ENCODE peak calls at places on chromosomes 3 and 15, in five cellular contexts. S is upper lobe of right lung, Y is dorsolateral prefrontal cortex, F is RWPE1, Q is colonic mucosa. N is an unnamed sample.

GRCh38 chr3:126208618-126209256 is 28.4 kb upstream of the ALDH1L1 start:
- DNase-seq in F (peak; percentile 89), Q (peak; percentile 90), S (peak; percentile 85), Y (peak; percentile 41), N (peak; percentile 76)

GRCh38 chr15:64111679-64112050 is 15.9 kb downstream of the SNX1 start:
- DNase-seq in S (no peak), F (no peak), Y (no peak), Q (no peak), N (no peak)

GRCh38 chr3:193656445-193656844 is 63.4 kb downstream of the OPA1 start:
- DNase-seq in Q (no peak), S (no peak), F (no peak), Y (no peak), N (no peak)

GRCh38 chr3:149879872-149880271 is 66.9 kb downstream of the RNF13 start:
- DNase-seq in Q (peak; percentile 41), S (peak; percentile 66), F (peak; percentile 7), Y (peak; percentile 63), N (peak; percentile 24)

GRCh38 chr15:42461261-42461660 is 29.7 kb downstream of the ZNF106 start:
- DNase-seq in F (no peak), Q (no peak), S (no peak), Y (no peak), N (no peak)

GRCh38 chr15:64426845-64427465 is 33.4 kb upstream of the ZNF609 start:
- DNase-seq in S (no peak), F (no peak), Q (no peak), Y (no peak), N (peak; percentile 15)

GRCh38 chr3:161069441-161070251 is 35.5 kb downstream of the B3GALNT1 start:
- DNase-seq in Q (no peak), S (no peak), Y (no peak), F (peak; percentile 71), N (no peak)

GRCh38 chr3:188421836-188422540 is 268.0 kb downstream of the LPP start:
- DNase-seq in Y (no peak), S (no peak), F (no peak), Q (peak; percentile 23), N (no peak)

GRCh38 chr3:160343132-160343531 is 55.9 kb downstream of the IFT80 start:
- DNase-seq in F (peak; percentile 11), Y (no peak), S (no peak), Q (no peak), N (no peak)

GRCh38 chr15:41981373-41982132 is 9.2 kb upstream of the EHD4 start:
- DNase-seq in Y (no peak), S (no peak), Q (no peak), F (no peak), N (no peak)

GRCh38 chr3:46662771-46663551 is 30.5 kb downstream of the ALS2CL start:
- DNase-seq in Q (peak; percentile 36), Y (peak; percentile 75), S (no peak), F (no peak), N (no peak)

GRCh38 chr15:43776101-43776717 is 557 bp downstream of the ELL3 start:
- DNase-seq in F (no peak), Y (no peak), S (peak; percentile 74), Q (peak; percentile 62), N (no peak)

GRCh38 chr15:69524296-69524695 is 71.7 kb downstream of the RPLP1 start:
- DNase-seq in Q (peak; percentile 63), S (no peak), F (no peak), Y (no peak), N (no peak)

GRCh38 chr3:31960793-31961431 is 20.1 kb downstream of the OSBPL10 start:
- DNase-seq in Y (no peak), F (peak; percentile 42), Q (no peak), S (no peak), N (peak; percentile 40)

GRCh38 chr15:56886450-56886856 is 32.0 kb upstream of the TCF12 start:
- DNase-seq in Q (peak; percentile 23), S (no peak), Y (peak; percentile 5), F (no peak), N (no peak)

GRCh38 chr15:43299411-43299810 is 31.0 kb downstream of the LCMT2 start:
- DNase-seq in S (no peak), Y (no peak), F (no peak), Q (no peak), N (no peak)

GRCh38 chr3:184409331-184409926 is 29.6 kb downstream of the CHRD start:
- DNase-seq in S (peak; percentile 58), Q (no peak), F (no peak), Y (no peak), N (no peak)

GRCh38 chr3:51242939-51243338 is 142.2 kb upstream of the MANF start:
- DNase-seq in S (no peak), F (no peak), Q (no peak), Y (no peak), N (no peak)

GRCh38 chr15:100890059-100890720 is 10.6 kb downstream of the ALDH1A3 start:
- DNase-seq in Q (no peak), F (no peak), Y (no peak), S (no peak), N (no peak)

GRCh38 chr3:179073816-179074215 is 2.2 kb upstream of the ZMAT3 start:
- DNase-seq in S (no peak), F (no peak), Y (no peak), Q (no peak), N (no peak)

GRCh38 chr3:13879946-13880810 is at the start of gene WNT7A:
- DNase-seq in S (peak; percentile 71), F (peak; percentile 60), Q (no peak), Y (peak; percentile 52), N (no peak)

GRCh38 chr15:40050788-40051615 is 12.0 kb upstream of the SRP14 start:
- DNase-seq in Q (no peak), F (no peak), Y (no peak), S (no peak), N (no peak)

GRCh38 chr15:27070816-27071215 is 99.8 kb downstream of the GABRG3 start:
- DNase-seq in F (no peak), Y (no peak), S (no peak), Q (no peak), N (no peak)

GRCh38 chr3:125051715-125052581 is 3.8 kb downstream of the HEG1 start:
- DNase-seq in Q (peak; percentile 41), F (peak; percentile 20), S (no peak), Y (peak; percentile 14), N (no peak)

GRCh38 chr3:98601180-98601579 is 7.8 kb upstream of the CPOX start:
- DNase-seq in F (no peak), S (no peak), Q (no peak), Y (no peak), N (no peak)

GRCh38 chr15:24766511-24767133 is 91.0 kb downstream of the NPAP1 start:
- DNase-seq in Q (no peak), S (no peak), Y (no peak), F (no peak), N (no peak)

GRCh38 chr15:24772709-24773373 is 97.3 kb downstream of the NPAP1 start:
- DNase-seq in Y (peak; percentile 58), Q (peak; percentile 65), F (peak; percentile 48), S (peak; percentile 85), N (no peak)

GRCh38 chr15:24777307-24777706 is 101.7 kb downstream of the NPAP1 start:
- DNase-seq in F (no peak), Q (no peak), S (no peak), Y (no peak), N (no peak)

DNA sequence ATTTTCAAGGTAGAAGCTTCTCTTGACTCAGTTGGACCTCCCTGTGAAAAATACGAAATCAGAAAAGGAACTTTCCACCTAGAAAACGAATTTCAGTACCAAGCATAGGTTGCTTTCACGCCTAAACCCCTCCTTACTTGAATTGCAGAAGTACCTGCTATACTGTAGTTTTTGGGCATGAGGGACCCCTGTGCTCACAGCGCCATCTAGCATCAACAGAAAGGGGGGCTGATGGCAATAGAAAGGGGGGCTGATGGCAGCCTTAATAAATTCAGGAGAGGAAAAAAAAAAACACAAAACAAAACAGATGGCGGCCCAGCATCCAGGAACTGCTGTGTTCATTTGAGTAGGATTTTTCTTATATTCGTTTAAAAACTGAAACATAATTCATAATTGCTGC is 96.7 kb downstream of the NPAP1 start:
- DNase-seq in Q (no peak), F (no peak), S (no peak), Y (no peak), N (no peak)
- TF ChIP-seq CTCF in Q (no peak), F (no peak), S (no peak), Y (no peak), N (no peak)

GRCh38 chr3:107757140-107757539 is 234.4 kb downstream of the BBX start:
- DNase-seq in S (no peak), Y (no peak), Q (no peak), F (no peak), N (no peak)

GRCh38 chr3:107753494-107753893 is 230.7 kb downstream of the BBX start:
- DNase-seq in F (peak; percentile 8), S (no peak), Y (peak; percentile 23), Q (peak; percentile 33), N (peak; percentile 8)

GRCh38 chr3:107753988-107754387 is 231.2 kb downstream of the BBX start:
- DNase-seq in Q (no peak), Y (no peak), F (no peak), S (no peak), N (no peak)

GRCh38 chr3:107756649-107757048 is 233.9 kb downstream of the BBX start:
- DNase-seq in Y (no peak), S (no peak), Q (no peak), F (no peak), N (no peak)

DNA sequence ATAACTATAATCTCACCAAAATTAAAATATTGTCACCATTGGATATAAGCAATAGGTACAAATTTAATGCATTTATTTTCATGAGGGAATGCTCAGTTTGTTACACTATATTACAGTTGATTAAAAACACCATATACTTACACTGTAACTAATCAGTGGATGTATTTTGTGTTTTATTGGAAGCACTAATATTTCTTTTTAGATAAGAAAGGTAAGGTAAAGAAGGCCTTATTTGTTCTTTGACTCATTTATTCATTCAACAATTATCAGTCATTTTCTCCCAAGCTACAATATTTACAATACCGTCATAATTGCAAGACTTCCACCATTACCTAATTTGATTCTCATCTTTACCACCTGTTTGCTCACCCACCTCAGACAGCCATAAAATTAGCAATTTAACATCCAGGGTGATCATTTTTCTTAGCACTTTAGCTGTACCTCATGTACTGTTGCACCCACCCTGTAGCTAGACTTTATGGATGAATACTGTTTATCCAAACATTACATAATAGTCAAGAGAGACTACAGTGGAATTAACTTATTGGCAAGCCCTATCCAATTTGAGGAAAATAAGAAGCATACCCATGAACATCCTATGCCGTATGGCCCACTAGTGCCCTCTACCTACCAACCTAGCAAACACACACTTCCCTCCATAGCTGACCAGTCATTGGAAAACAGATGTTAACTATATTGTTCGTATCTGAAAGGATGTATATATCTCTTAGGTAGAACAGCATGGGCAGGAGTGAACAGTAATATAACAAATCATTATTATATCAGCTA is 229.6 kb downstream of the BBX start:
- DNase-seq in Y (no peak), S (no peak), Q (peak; percentile 22), F (peak; percentile 4), N (peak; percentile 19)
- TF ChIP-seq CTCF in Y (peak; percentile 22), S (peak; percentile 43), Q (peak; percentile 43), F (peak; percentile 15), N (peak; percentile 63)

DNA sequence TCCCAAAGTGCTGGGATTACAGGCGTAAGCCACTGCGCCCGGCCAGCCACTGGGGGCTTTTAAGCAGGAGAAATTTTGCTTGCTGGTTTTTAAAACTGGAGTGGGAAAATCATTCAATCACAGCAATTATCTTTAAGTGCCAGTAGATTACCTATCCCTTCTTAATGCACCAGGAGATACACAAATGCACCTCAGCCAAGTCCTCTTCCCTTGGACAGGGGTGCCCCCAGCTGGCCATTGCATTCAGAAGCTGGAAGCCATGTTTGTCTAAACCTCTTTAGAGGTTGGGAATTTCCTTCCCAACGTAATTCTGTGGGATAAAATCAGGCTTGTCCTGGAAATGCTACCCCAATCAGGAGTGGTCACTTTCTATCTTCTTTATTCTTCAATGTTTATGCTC is 26.6 kb downstream of the MIX23 start:
- DNase-seq in F (peak; percentile 43), Y (peak; percentile 12), Q (peak; percentile 79), S (peak; percentile 64), N (peak; percentile 34)
- TF ChIP-seq CTCF in F (peak; percentile 33), Y (peak; percentile 27), Q (peak; percentile 33), S (peak; percentile 37), N (peak; percentile 55)

GRCh38 chr3:18444597-18445420 is 19.7 kb upstream of the SATB1 start:
- DNase-seq in Y (peak; percentile 39), S (peak; percentile 89), Q (peak; percentile 67), F (peak; percentile 45), N (no peak)
- TF ChIP-seq CTCF in Y (peak; percentile 40), S (no peak), Q (no peak), F (peak; percentile 55), N (no peak)

N was measured in HCT116.